ENCODE peak calls at places on chromosomes 6 and 20, in six cellular contexts. N, D, V, F, B and Z are unnamed samples.

GRCh38 chr20:34716921-34717229 is 12.7 kb downstream of the TP53INP2 start:
- DNase-seq in N (no peak), D (no peak), V (no peak), F (no peak), B (no peak), Z (no peak)

GRCh38 chr20:32779500-32780215 is 17.5 kb downstream of the DNMT3B start:
- DNase-seq in N (no peak), D (no peak), V (no peak), F (peak; percentile 75), B (no peak), Z (no peak)

GRCh38 chr6:109303149-109303548 is 79.1 kb downstream of the CD164 start:
- DNase-seq in N (no peak), D (no peak), V (no peak), F (no peak), B (no peak), Z (no peak)

GRCh38 chr20:4076671-4077070 is 61.3 kb upstream of the RNF24 start:
- DNase-seq in N (no peak), D (peak; percentile 60), V (peak; percentile 76), F (no peak), B (no peak), Z (no peak)

GRCh38 chr6:140731741-140732140 is 1357.3 kb upstream of the CITED2 start:
- DNase-seq in N (no peak), D (no peak), V (no peak), F (no peak), B (no peak), Z (no peak)

GRCh38 chr20:48722002-48722731 is 105.6 kb downstream of the PREX1 start:
- DNase-seq in N (no peak), D (peak; percentile 27), V (no peak), F (no peak), B (no peak), Z (no peak)

GRCh38 chr6:28011716-28012115 is 54.7 kb downstream of the OR2B6 start:
- DNase-seq in N (no peak), D (no peak), V (no peak), F (no peak), B (no peak), Z (no peak)

GRCh38 chr20:19644085-19644484 is 114.0 kb upstream of the RIN2 start:
- DNase-seq in N (no peak), D (no peak), V (no peak), F (no peak), B (no peak), Z (no peak)

GRCh38 chr6:96499781-96500180 is 21.8 kb upstream of the UFL1 start:
- DNase-seq in N (no peak), D (no peak), V (no peak), F (no peak), B (no peak), Z (peak; percentile 69)

GRCh38 chr6:2971420-2972218 is at the start of gene SERPINB6:
- DNase-seq in N (peak; percentile 83), D (peak; percentile 84), V (no peak), F (peak; percentile 79), B (no peak), Z (peak; percentile 67)

GRCh38 chr6:79453558-79454042 is 83.6 kb downstream of the LCA5 start:
- DNase-seq in N (peak; percentile 9), D (no peak), V (no peak), F (no peak), B (no peak), Z (no peak)

GRCh38 chr6:118669561-118669960 is 18.2 kb upstream of the CEP85L start:
- DNase-seq in N (no peak), D (no peak), V (no peak), F (no peak), B (no peak), Z (no peak)

GRCh38 chr6:168136622-168137021 is 57.6 kb upstream of the FRMD1 start:
- DNase-seq in N (no peak), D (no peak), V (no peak), F (no peak), B (no peak), Z (no peak)

GRCh38 chr6:149028767-149029405 is 282.1 kb downstream of the UST start:
- DNase-seq in N (peak; percentile 78), D (peak; percentile 79), V (peak; percentile 88), F (peak; percentile 65), B (no peak), Z (peak; percentile 77)

GRCh38 chr6:155185544-155185943 is 78.3 kb upstream of the CLDN20 start:
- DNase-seq in N (no peak), D (no peak), V (peak; percentile 23), F (no peak), B (no peak), Z (no peak)

GRCh38 chr20:50514035-50514337 is 3.8 kb downstream of the PTPN1 start:
- DNase-seq in N (no peak), D (no peak), V (no peak), F (no peak), B (no peak), Z (no peak)
- H3K4me1 ChIP-seq in N (peaks cover 50% of the 10 kb centered on the region), D (peaks cover 38% of the 10 kb centered on the region), V (peaks cover 51% of the 10 kb centered on the region), F (peaks cover 48% of the 10 kb centered on the region), B (peaks cover 7% of the 10 kb centered on the region), Z (peaks cover 80% of the 10 kb centered on the region)

DNA sequence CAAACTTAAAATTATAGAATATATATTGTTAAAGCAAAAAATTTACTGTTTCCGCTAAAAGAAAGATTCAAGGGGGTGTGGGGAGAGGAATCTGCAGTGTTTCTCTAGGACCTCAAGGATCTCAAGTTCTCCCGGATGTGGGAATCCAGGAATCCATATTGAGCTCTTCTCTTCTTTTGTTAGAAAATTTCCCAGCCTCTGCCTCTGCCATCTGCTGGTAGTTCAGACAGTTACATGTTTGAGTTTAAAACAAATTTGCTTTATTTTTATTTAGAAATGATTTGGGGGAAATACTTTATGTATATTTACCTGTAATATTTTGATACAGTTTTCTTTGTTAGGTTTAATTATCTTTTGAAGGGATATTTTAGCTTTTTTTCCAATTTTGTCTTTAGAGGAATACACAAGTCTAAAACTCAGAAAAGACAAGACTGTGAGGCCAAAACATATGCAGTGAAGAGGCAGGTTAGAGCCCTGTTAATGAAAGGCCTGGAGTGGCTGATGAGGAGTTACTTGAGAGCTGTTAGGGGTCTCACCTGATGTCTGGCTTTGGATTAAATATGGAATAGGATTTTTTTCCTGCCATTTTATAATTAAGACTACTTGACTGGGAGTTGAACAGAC is 268.8 kb downstream of the ARID1B start:
- DNase-seq in N (no peak), D (no peak), V (peak; percentile 41), F (peak; percentile 29), B (no peak), Z (no peak)
- TF ChIP-seq CTCF in N (peak; percentile 54), D (peak; percentile 57), V (peak; percentile 55), F (peak; percentile 73), B (no peak), Z (peak; percentile 58)

DNA sequence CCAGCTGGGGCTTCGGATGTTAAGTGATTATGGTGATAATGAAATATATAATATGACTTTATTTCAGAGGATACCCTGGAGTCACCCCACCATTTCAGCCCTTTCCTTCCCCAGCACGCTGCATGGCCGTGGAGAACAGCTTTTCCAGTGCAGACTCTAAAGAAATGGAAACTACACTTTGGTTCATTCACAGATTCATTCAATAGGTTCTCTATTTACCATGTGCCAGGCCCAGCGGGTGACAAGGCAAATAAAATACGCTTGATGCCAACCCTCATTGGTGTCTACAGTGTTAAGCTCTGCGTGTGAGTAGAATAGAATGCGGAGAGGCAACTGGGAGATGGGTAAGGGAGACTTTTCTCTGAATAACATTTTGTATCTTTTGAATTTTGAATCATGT is 89.7 kb downstream of the TCP11 start:
- DNase-seq in N (no peak), D (no peak), V (no peak), F (no peak), B (no peak), Z (no peak)
- H3K4me1 ChIP-seq in N (peaks cover 67% of the 10 kb centered on the region), D (peaks cover 19% of the 10 kb centered on the region), V (no peaks in the 10 kb centered on the region), F (no peaks in the 10 kb centered on the region), B (peaks cover 29% of the 10 kb centered on the region), Z (peaks cover 17% of the 10 kb centered on the region)

GRCh38 chr6:15893556-15894253 is 230.9 kb upstream of the DTNBP1 start:
- DNase-seq in N (no peak), D (no peak), V (peak; percentile 53), F (peak; percentile 61), B (no peak), Z (no peak)
- TF ChIP-seq CTCF in N (peak; percentile 20), D (peak; percentile 25), V (peak; percentile 60), F (peak; percentile 72), B (no peak), Z (no peak)

GRCh38 chr6:7169296-7169721 is 61.5 kb downstream of the RREB1 start:
- DNase-seq in N (peak; percentile 59), D (peak; percentile 49), V (no peak), F (no peak), B (no peak), Z (no peak)
- H3K4me1 ChIP-seq in N (peaks cover 49% of the 10 kb centered on the region), D (peaks cover 79% of the 10 kb centered on the region), V (peaks cover 26% of the 10 kb centered on the region), F (peaks cover 90% of the 10 kb centered on the region), B (peaks cover 30% of the 10 kb centered on the region), Z (peaks cover 18% of the 10 kb centered on the region)

DNA sequence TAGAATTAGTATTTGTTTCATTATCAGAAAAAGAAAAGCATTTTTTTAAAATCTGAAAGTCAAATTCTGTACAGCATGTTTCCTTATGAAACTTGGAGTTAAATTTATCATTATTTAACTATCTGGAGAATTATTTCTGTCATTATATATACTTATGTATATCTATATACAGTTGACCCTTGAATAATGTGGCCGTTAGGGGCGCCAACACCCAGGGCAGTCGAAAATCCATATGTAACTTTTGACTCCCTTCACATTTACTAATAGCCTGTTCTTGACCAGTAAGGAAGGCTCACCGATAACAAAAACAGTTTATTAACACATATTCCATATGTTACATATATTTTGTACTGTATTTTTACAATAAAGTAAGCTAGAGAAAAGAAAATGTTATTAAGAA is 341.2 kb downstream of the ADGRB3 start:
- DNase-seq in N (no peak), D (no peak), V (no peak), F (peak; percentile 10), B (no peak), Z (no peak)
- TF ChIP-seq CTCF in N (no peak), D (no peak), V (peak; percentile 6), F (peak; percentile 51), B (no peak), Z (no peak)

DNA sequence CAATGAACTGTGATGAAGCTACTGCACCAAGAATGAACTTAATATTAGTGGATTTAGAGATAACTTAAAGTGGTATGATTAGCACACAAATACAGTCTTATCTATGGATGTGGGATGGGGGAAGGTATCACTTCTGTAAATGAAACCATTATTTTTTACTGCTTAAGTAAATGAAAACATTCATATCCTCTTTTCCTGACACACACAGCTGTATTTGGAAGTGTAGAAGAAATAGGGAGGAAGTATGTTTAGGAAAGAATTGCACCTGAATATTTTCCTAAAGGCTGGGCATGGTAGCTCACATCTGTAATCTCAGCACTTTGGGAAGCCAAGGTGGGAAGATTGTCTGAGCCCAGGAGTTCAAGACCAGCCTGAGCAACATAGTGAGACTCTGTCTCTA is 96.8 kb downstream of the HIVEP2 start:
- DNase-seq in N (no peak), D (no peak), V (no peak), F (no peak), B (no peak), Z (no peak)
- H3K4me1 ChIP-seq in N (peaks cover 55% of the 10 kb centered on the region), D (peaks cover 36% of the 10 kb centered on the region), V (peaks cover 57% of the 10 kb centered on the region), F (no peaks in the 10 kb centered on the region), B (peaks cover 17% of the 10 kb centered on the region), Z (peaks cover 87% of the 10 kb centered on the region)

GRCh38 chr6:12504325-12504966 is 212.1 kb upstream of the PHACTR1 start:
- DNase-seq in N (no peak), D (peak; percentile 44), V (peak; percentile 48), F (peak; percentile 46), B (no peak), Z (no peak)
- TF ChIP-seq CTCF in N (peak; percentile 15), D (peak; percentile 68), V (peak; percentile 76), F (peak; percentile 54), B (peak; percentile 30), Z (no peak)